ENCODE peak calls at places on chromosomes 3 and 15, in eight cellular contexts. U, Z, R, N, A, D, G and L are unnamed samples. For H3K27me3, the result is how much of the 10 kb centered on the place peaks cover.

GRCh38 chr3:119681279-119681678 is 4.1 kb upstream of the COX17 start:
- DNase-seq in U (no peak), Z (no peak), R (no peak), N (no peak), A (no peak), D (no peak), G (peak), L (no peak)

GRCh38 chr3:136498919-136499447 is 248.8 kb downstream of the PCCB start:
- DNase-seq in U (no peak), Z (no peak), R (no peak), N (no peak), A (no peak), D (no peak), G (no peak), L (no peak)

GRCh38 chr3:28287046-28287445 is 45.6 kb downstream of the CMC1 start:
- DNase-seq in U (no peak), Z (no peak), R (no peak), N (no peak), A (no peak), D (no peak), G (no peak), L (no peak)

GRCh38 chr3:16374047-16375019 is 109.3 kb downstream of the OXNAD1 start:
- DNase-seq in U (no peak), Z (no peak), R (no peak), N (no peak), A (no peak), D (no peak), G (no peak), L (no peak)

GRCh38 chr3:20458994-20459736 is 273.2 kb upstream of the SGO1 start:
- DNase-seq in U (no peak), Z (no peak), R (no peak), N (no peak), A (no peak), D (no peak), G (no peak), L (no peak)

GRCh38 chr3:107752202-107752990 is 229.6 kb downstream of the BBX start:
- DNase-seq in U (no peak), Z (no peak), R (no peak), N (no peak), A (no peak), D (peak), G (peak), L (no peak)

GRCh38 chr15:93029613-93030429 is 59.2 kb downstream of the RGMA start:
- DNase-seq in U (no peak), Z (no peak), R (no peak), N (peak), A (peak), D (no peak), G (peak), L (no peak)

GRCh38 chr3:117553461-117553860 is 843.9 kb downstream of the TUSC7 start:
- DNase-seq in U (no peak), Z (no peak), R (no peak), N (no peak), A (no peak), D (no peak), G (peak), L (no peak)

GRCh38 chr3:40291471-40291870 is 18.0 kb upstream of the EIF1B start:
- DNase-seq in U (no peak), Z (no peak), R (no peak), N (no peak), A (no peak), D (no peak), G (no peak), L (no peak)

GRCh38 chr15:90219421-90220141 is 14.2 kb downstream of the CIB1 start:
- DNase-seq in U (peak), Z (peak), R (peak), N (no peak), A (no peak), D (peak), G (no peak), L (no peak)

GRCh38 chr3:129182390-129183180 is 1.1 kb downstream of the CNBP start:
- DNase-seq in U (no peak), Z (no peak), R (peak), N (no peak), A (no peak), D (no peak), G (peak), L (no peak)

GRCh38 chr3:27380433-27381357 is 11.5 kb upstream of the NEK10 start:
- DNase-seq in U (no peak), Z (no peak), R (no peak), N (no peak), A (no peak), D (no peak), G (no peak), L (no peak)

GRCh38 chr3:160709477-160710182 is 32.7 kb downstream of the ARL14 start:
- DNase-seq in U (no peak), Z (no peak), R (no peak), N (no peak), A (no peak), D (no peak), G (no peak), L (no peak)

GRCh38 chr15:52527898-52528464 is 699 bp downstream of the MYO5A start:
- DNase-seq in U (no peak), Z (peak), R (peak), N (peak), A (peak), D (peak), G (peak), L (no peak)

GRCh38 chr3:14266361-14266760 is 87.7 kb downstream of the LSM3 start:
- DNase-seq in U (no peak), Z (no peak), R (no peak), N (peak), A (peak), D (no peak), G (no peak), L (peak)

GRCh38 chr15:75130597-75131268 is 70.9 kb upstream of the C15orf39 start:
- DNase-seq in U (no peak), Z (no peak), R (peak), N (no peak), A (no peak), D (no peak), G (no peak), L (no peak)

GRCh38 chr3:143234521-143234920 is 115.0 kb downstream of the CHST2 start:
- DNase-seq in U (no peak), Z (no peak), R (no peak), N (no peak), A (no peak), D (no peak), G (no peak), L (peak)

GRCh38 chr15:40789119-40789518 is 17.8 kb upstream of the ZFYVE19 start:
- DNase-seq in U (no peak), Z (no peak), R (no peak), N (no peak), A (no peak), D (no peak), G (no peak), L (no peak)

GRCh38 chr3:114627760-114628159 is 333.9 kb downstream of the TIGIT start:
- DNase-seq in U (no peak), Z (no peak), R (peak), N (peak), A (no peak), D (no peak), G (no peak), L (no peak)

GRCh38 chr3:85567074-85567676 is 608.4 kb downstream of the CADM2 start:
- DNase-seq in U (no peak), Z (no peak), R (peak), N (no peak), A (peak), D (peak), G (peak), L (no peak)

GRCh38 chr15:32853667-32854066 is 135.9 kb downstream of the GREM1 start:
- DNase-seq in U (no peak), Z (no peak), R (no peak), N (no peak), A (no peak), D (no peak), G (no peak), L (no peak)

GRCh38 chr3:127607675-127608361 is 9.6 kb downstream of the MCM2 start:
- DNase-seq in U (no peak), Z (no peak), R (no peak), N (no peak), A (no peak), D (no peak), G (no peak), L (no peak)

GRCh38 chr3:132220986-132221385 is 96.2 kb upstream of the ACP3 start:
- DNase-seq in U (no peak), Z (no peak), R (no peak), N (no peak), A (no peak), D (no peak), G (no peak), L (no peak)

DNA sequence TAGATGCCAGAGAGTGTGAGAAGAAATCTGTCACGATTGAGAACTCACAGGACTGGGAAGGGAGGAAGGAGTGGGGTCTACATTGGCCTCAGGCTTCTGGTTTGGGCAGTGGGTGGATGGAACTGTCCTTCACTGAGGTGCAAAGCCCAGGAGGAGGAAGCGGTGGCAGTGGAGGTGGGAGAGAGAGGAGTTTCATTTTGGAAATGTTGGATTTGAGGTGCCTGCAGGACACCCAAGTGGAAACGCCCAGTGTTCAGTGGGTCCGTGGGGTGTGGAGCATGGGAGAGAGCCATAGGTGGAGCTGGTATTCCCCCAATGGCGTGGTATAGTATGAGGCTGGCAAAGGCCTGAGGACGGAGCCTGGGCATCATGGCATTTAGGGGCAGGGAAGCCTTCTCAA is 9.3 kb upstream of the EPHB3 start:
- DNase-seq in U (no peak), Z (no peak), R (no peak), N (no peak), A (no peak), D (no peak), G (no peak), L (no peak)
- H3K4me3 ChIP-seq in U (no peak), Z (no peak), R (no peak), N (no peak), A (no peak), D (no peak), G (no peak), L (no peak)

GRCh38 chr3:155983834-155984474 is 113.5 kb downstream of the GMPS start:
- DNase-seq in U (no peak), Z (no peak), R (no peak), N (no peak), A (no peak), D (no peak), G (peak), L (no peak)
- TF ChIP-seq CTCF in U (no peak), Z (no peak), R (no peak), N (no peak), A (no peak), D (no peak), G (peak), L (peak)

DNA sequence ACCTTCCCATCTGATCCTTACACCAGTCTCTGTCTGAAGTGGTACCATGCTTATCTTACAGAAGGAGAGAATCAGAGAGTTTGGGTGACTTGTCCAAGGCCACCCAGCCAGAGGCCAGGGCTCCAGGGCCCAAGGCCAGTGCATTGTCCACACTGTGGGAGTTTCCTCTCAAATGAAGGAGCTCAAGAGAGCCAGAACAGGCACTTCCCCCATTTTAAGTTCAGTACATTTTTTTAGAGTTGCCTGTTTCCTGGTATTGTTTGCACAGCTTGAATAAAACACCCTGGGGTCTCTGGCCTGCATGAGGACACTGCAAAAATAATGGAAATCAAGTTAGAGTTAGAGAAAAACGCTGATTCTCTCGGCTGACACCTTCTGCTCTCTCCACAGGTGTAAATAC is 284.0 kb downstream of the SQOR start:
- DNase-seq in U (peak), Z (no peak), R (no peak), N (no peak), A (no peak), D (no peak), G (no peak), L (no peak)
- H3K27me3 ChIP-seq in U (under half), Z (under half), R (under half), N (under half), A (under half), D (under half), G (under half), L (under half)

GRCh38 chr3:194220776-194221735 is 85.1 kb downstream of the HES1 start:
- DNase-seq in U (no peak), Z (no peak), R (no peak), N (no peak), A (no peak), D (no peak), G (peak), L (no peak)

GRCh38 chr3:194223951-194224350 is 88.0 kb downstream of the HES1 start:
- DNase-seq in U (no peak), Z (no peak), R (no peak), N (no peak), A (no peak), D (no peak), G (no peak), L (no peak)

GRCh38 chr3:194224937-194225422 is 89.0 kb downstream of the HES1 start:
- DNase-seq in U (no peak), Z (no peak), R (no peak), N (no peak), A (no peak), D (no peak), G (no peak), L (no peak)

GRCh38 chr3:194225988-194226663 is 90.2 kb downstream of the HES1 start:
- DNase-seq in U (no peak), Z (no peak), R (no peak), N (no peak), A (no peak), D (no peak), G (no peak), L (no peak)

GRCh38 chr3:194224536-194224935 is 88.6 kb downstream of the HES1 start:
- DNase-seq in U (no peak), Z (no peak), R (no peak), N (no peak), A (no peak), D (no peak), G (no peak), L (no peak)
- H3K4me3 ChIP-seq in U (no peak), Z (no peak), R (no peak), N (no peak), A (no peak), D (no peak), G (no peak), L (no peak)

DNA sequence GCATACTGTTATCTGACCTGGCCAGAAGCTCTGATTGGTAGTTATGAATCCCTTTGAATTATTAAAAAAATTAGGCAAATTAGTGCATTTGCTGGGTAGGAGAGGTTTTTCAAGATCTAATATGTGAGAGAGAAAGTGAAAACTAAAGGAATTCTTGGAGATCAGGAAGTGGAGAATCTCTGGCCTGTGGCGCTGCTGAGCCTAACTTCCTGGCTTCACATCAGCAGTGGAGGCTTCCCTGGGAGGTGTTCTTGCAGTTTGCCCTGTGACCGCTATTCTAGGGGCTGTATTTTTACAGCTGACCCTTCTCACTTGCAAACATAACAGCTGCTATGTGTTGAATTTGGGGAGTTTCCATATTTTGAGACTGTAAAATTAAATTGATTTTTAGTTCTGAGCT is 166.4 kb downstream of the ATG7 start:
- DNase-seq in U (no peak), Z (no peak), R (no peak), N (peak), A (peak), D (no peak), G (no peak), L (no peak)
- TF ChIP-seq CTCF in U (no peak), Z (no peak), R (no peak), N (peak), A (no peak), D (no peak), G (no peak), L (no peak)

GRCh38 chr15:59549339-59549807 is 62.2 kb upstream of the GCNT3 start:
- DNase-seq in U (no peak), Z (no peak), R (peak), N (no peak), A (no peak), D (no peak), G (no peak), L (no peak)

GRCh38 chr15:59549826-59550225 is 61.8 kb upstream of the GCNT3 start:
- DNase-seq in U (no peak), Z (no peak), R (no peak), N (no peak), A (no peak), D (no peak), G (no peak), L (no peak)

GRCh38 chr15:59548501-59549230 is 62.9 kb upstream of the GCNT3 start:
- DNase-seq in U (no peak), Z (no peak), R (no peak), N (no peak), A (no peak), D (no peak), G (no peak), L (no peak)

GRCh38 chr15:59550520-59550919 is 61.1 kb upstream of the GCNT3 start:
- DNase-seq in U (no peak), Z (no peak), R (no peak), N (no peak), A (no peak), D (no peak), G (no peak), L (no peak)

DNA sequence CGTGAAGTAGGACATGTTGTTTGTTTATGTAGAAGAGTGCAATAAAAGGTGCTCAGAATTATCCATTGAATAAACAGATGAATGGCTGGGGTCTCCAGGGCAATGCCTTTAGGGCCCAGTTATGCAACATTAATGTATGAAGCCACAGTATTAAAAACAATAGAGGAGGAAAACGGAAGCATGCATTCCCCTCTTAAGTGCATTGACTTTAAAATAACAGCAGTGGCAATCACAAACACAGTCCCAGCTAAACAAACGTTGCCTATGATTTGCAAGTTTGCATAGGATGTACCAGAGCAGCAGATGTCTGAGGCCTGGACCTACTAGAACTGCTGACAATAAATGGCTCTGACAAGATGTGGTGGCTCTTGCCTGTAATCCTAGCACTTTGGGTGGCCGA is 60.6 kb upstream of the GCNT3 start:
- DNase-seq in U (no peak), Z (no peak), R (no peak), N (no peak), A (no peak), D (no peak), G (no peak), L (no peak)
- H3K27me3 ChIP-seq in U (under half), Z (under half), R (under half), N (under half), A (under half), D (under half), G (under half), L (under half)